ENCODE peak calls at places on chromosomes 11 and 22, in four cellular contexts. L is GM12891, V is endothelial cell of umbilical vein, C is HCT116. U is an unnamed sample.

GRCh38 chr22:42190274-42190673 is 59.7 kb upstream of the CYP2D6 start:
- DNase-seq in L (no peak), C (no peak), V (no peak), U (no peak)

GRCh38 chr11:88555018-88555828 is 217.7 kb upstream of the CTSC start:
- DNase-seq in V (peak; percentile 99), L (no peak), C (peak; percentile 95), U (no peak)

GRCh38 chr22:42473484-42474193 is 41.4 kb upstream of the NFAM1 start:
- DNase-seq in C (peak; percentile 73), V (peak; percentile 56), L (no peak), U (no peak)

GRCh38 chr22:49634006-49634772 is 193.5 kb downstream of the BRD1 start:
- DNase-seq in C (no peak), V (no peak), L (no peak), U (no peak)

GRCh38 chr11:75625970-75626691 is 42.7 kb downstream of the MAP6 start:
- DNase-seq in V (no peak), C (no peak), L (no peak), U (no peak)

GRCh38 chr11:94597896-94598295 is 30.7 kb downstream of the PIWIL4 start:
- DNase-seq in C (no peak), V (no peak), L (no peak), U (no peak)

GRCh38 chr11:45400594-45400993 is 114.5 kb upstream of the SYT13 start:
- DNase-seq in V (peak; percentile 41), L (no peak), C (no peak), U (no peak)

GRCh38 chr22:32877196-32877595 is 75.7 kb downstream of the TIMP3 start:
- DNase-seq in V (no peak), L (no peak), C (no peak), U (no peak)

GRCh38 chr11:46489668-46490560 is 98.3 kb upstream of the CHRM4 start:
- DNase-seq in V (peak; percentile 62), L (no peak), C (peak; percentile 46), U (no peak)

DNA sequence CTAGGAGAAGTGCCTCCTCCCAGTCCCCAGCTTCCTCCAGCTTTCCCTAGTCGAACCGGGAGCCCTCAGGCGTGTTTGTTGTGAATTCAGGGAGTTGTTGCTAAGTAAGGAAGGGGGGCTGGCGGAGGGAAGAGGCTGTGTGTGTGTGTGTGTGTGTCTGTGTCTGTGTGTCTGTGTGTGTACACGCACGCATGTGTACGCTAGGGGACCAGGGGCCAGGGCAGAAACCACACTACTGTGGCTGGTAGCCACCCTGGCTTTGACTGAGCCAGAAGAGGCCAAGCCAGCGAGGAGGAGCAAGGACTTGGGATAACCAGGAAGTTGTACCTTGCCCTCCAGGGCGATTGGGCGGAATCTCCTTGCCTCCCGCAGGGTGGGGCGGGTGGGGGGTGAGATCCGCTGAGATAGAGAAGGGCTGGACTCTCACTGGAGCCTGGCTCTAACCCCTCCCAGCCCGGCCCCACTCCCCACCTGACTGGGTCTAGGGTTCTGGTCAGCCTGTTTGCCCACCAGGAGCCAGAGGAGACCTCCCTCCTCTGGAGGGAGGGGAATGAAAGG is 7.5 kb downstream of the BCL9L start:
- DNase-seq in C (no peak), V (peak; percentile 75), L (no peak), U (no peak)
- TF ChIP-seq POLR2AphosphoS5 in C (peak; percentile 61), V (no peak), L (no peak), U (no peak)

GRCh38 chr22:31615940-31616314 is 46.1 kb downstream of the PISD start:
- DNase-seq in L (peak; percentile 38), C (no peak), V (no peak), U (no peak)
- TF ChIP-seq POLR2AphosphoS5 in L (no peak), C (no peak), V (peak; percentile 34), U (no peak)

GRCh38 chr22:38398609-38399401 is 56.2 kb downstream of the KCNJ4 start:
- DNase-seq in V (peak; percentile 42), C (no peak), L (peak; percentile 65), U (peak; percentile 56)
- TF ChIP-seq POLR2AphosphoS5 in V (peak; percentile 56), C (peak; percentile 74), L (no peak), U (peak; percentile 29)

GRCh38 chr22:46413725-46414379 is 78.3 kb downstream of the TRMU start:
- DNase-seq in C (no peak), V (no peak), L (no peak), U (no peak)
- TF ChIP-seq POLR2AphosphoS5 in C (no peak), V (no peak), L (no peak), U (no peak)

GRCh38 chr11:64865286-64866172 is 12.9 kb downstream of the EHD1 start:
- DNase-seq in V (no peak), C (no peak), L (no peak), U (no peak)

GRCh38 chr11:64864135-64864472 is 14.3 kb downstream of the EHD1 start:
- DNase-seq in C (no peak), V (no peak), L (no peak), U (no peak)

GRCh38 chr11:64864473-64865285 is 13.7 kb downstream of the EHD1 start:
- DNase-seq in C (no peak), V (peak; percentile 53), L (no peak), U (no peak)

GRCh38 chr11:64862914-64863313 is 15.5 kb downstream of the EHD1 start:
- DNase-seq in C (no peak), V (no peak), L (no peak), U (no peak)

DNA sequence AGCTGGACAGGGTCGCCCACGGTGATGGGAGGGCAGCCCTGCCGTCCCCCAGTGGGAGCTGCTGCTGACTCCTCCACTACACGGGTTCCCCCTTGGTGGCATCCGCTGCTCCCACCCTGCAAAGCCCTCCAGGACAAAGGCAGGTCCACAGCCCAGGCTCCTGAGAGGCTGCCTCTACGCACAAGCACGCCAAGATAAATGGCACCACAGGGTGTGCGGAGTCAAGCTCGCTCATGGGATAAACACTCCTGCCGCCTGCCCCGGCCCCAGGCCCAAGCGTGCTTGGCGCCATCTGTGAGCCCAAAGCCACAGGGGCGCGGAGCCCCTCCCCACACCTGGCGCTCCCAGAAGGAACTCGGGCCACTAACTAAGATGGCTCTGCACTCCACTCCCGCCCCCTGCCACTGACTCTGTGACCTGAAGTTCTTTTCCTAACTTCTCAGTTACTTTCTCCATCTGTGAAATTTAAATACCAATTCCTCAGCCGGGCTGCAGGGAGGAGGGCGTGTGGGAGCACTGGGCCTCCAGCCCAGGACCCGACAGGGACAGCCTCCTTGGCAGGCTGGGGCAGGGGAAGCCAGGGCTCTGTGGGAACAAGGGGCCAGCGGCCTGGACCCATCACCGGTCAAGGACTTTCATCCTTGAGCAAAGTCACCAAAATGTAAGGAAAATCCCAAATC is 14.9 kb downstream of the EHD1 start:
- DNase-seq in C (no peak), V (no peak), L (no peak), U (no peak)
- TF ChIP-seq POLR2AphosphoS5 in C (no peak), V (no peak), L (no peak), U (no peak)